ENCODE peak calls at places on chromosomes 16 and 17, in five cellular contexts. H is cardiac muscle cell; J is AG04450; X is Caco-2; C is CD4-positive, alpha-beta T cell. F is an unnamed sample.

GRCh38 chr16:1631230-1631629 is 19.1 kb downstream of the CRAMP1 start:
- DNase-seq in H (no peak), J (no peak), X (no peak), C (no peak), F (no peak)

GRCh38 chr17:48310748-48311213 is 119.2 kb downstream of the SKAP1 start:
- DNase-seq in H (no peak), J (no peak), X (peak; percentile 42), C (no peak), F (no peak)

GRCh38 chr16:29688172-29688571 is 9.2 kb downstream of the QPRT start:
- DNase-seq in H (no peak), J (no peak), X (no peak), C (no peak), F (no peak)

GRCh38 chr16:67441289-67441753 is 10.4 kb downstream of the HSD11B2 start:
- DNase-seq in H (no peak), J (no peak), X (no peak), C (no peak), F (no peak)

GRCh38 chr16:17345043-17345442 is 125.7 kb downstream of the XYLT1 start:
- DNase-seq in H (peak; percentile 39), J (peak; percentile 39), X (no peak), C (no peak), F (no peak)

GRCh38 chr17:2688351-2689342 is 22.9 kb downstream of the CLUH start:
- DNase-seq in H (no peak), J (no peak), X (peak; percentile 47), C (no peak), F (no peak)

GRCh38 chr17:15392326-15392739 is 50.9 kb upstream of the TEKT3 start:
- DNase-seq in H (peak; percentile 77), J (peak; percentile 76), X (no peak), C (no peak), F (no peak)

GRCh38 chr17:27845264-27846041 is 45.1 kb upstream of the NOS2 start:
- DNase-seq in H (no peak), J (no peak), X (peak; percentile 94), C (no peak), F (no peak)

GRCh38 chr17:19937522-19937921 is 40.1 kb downstream of the AKAP10 start:
- DNase-seq in H (peak; percentile 32), J (no peak), X (no peak), C (no peak), F (no peak)

GRCh38 chr16:1817716-1818115 is 8.9 kb downstream of the HAGH start:
- DNase-seq in H (no peak), J (no peak), X (no peak), C (no peak), F (no peak)

GRCh38 chr17:76441681-76442340 is 11.1 kb downstream of the UBE2O start:
- DNase-seq in H (no peak), J (no peak), X (no peak), C (no peak), F (no peak)

GRCh38 chr16:2738615-2739014 is 13.8 kb upstream of the SRRM2 start:
- DNase-seq in H (no peak), J (no peak), X (no peak), C (no peak), F (no peak)

GRCh38 chr16:67504190-67505021 is 21.1 kb upstream of the AGRP start:
- DNase-seq in H (no peak), J (no peak), X (no peak), C (peak; percentile 17), F (no peak)

GRCh38 chr16:27543801-27544200 is 5.9 kb downstream of the GTF3C1 start:
- DNase-seq in H (no peak), J (no peak), X (no peak), C (no peak), F (no peak)

GRCh38 chr17:28230011-28230410 is 89.0 kb upstream of the TMEM97 start:
- DNase-seq in H (no peak), J (no peak), X (no peak), C (no peak), F (no peak)

GRCh38 chr17:79871131-79871530 is 31.9 kb upstream of the CBX4 start:
- DNase-seq in H (no peak), J (no peak), X (no peak), C (no peak), F (no peak)

GRCh38 chr16:30351586-30352419 is 3.3 kb downstream of the CD2BP2 start:
- DNase-seq in H (peak; percentile 95), J (peak; percentile 75), X (no peak), C (no peak), F (no peak)

GRCh38 chr16:2842340-2843000 is 12.4 kb downstream of the ZG16B start:
- DNase-seq in H (peak; percentile 54), J (no peak), X (no peak), C (peak; percentile 36), F (peak; percentile 36)

GRCh38 chr16:23947838-23948237 is 112.1 kb downstream of the PRKCB start:
- DNase-seq in H (no peak), J (no peak), X (no peak), C (no peak), F (no peak)

GRCh38 chr16:4402439-4403132 is 13.8 kb downstream of the CORO7 start:
- DNase-seq in H (peak; percentile 86), J (peak; percentile 37), X (peak; percentile 68), C (peak; percentile 47), F (peak; percentile 54)

GRCh38 chr17:66667491-66668030 is 167.4 kb upstream of the CACNG5 start:
- DNase-seq in H (no peak), J (no peak), X (no peak), C (peak; percentile 29), F (no peak)

GRCh38 chr17:17151962-17152361 is 54.2 kb downstream of the PLD6 start:
- DNase-seq in H (peak; percentile 94), J (peak; percentile 72), X (no peak), C (no peak), F (no peak)

GRCh38 chr16:11586856-11587642 is at the start of gene LITAF:
- DNase-seq in H (peak; percentile 64), J (no peak), X (peak; percentile 53), C (peak; percentile 36), F (peak; percentile 23)

GRCh38 chr17:13558588-13558987 is 43.1 kb downstream of the HS3ST3A1 start:
- DNase-seq in H (no peak), J (no peak), X (no peak), C (no peak), F (no peak)

GRCh38 chr17:49229805-49230600 is 584 bp downstream of the PHOSPHO1 start:
- DNase-seq in H (no peak), J (no peak), X (no peak), C (no peak), F (no peak)

GRCh38 chr17:28404812-28405570 is 1.0 kb downstream of the SLC46A1 start:
- DNase-seq in H (no peak), J (no peak), X (no peak), C (no peak), F (no peak)

GRCh38 chr16:65769055-65769465 is 597.4 kb upstream of the CDH5 start:
- DNase-seq in H (peak; percentile 87), J (no peak), X (peak; percentile 76), C (no peak), F (no peak)

GRCh38 chr17:5702951-5703510 is 118.7 kb upstream of the NLRP1 start:
- DNase-seq in H (no peak), J (no peak), X (no peak), C (no peak), F (no peak)

GRCh38 chr17:74008196-74008595 is 195.3 kb upstream of the RPL38 start:
- DNase-seq in H (peak; percentile 9), J (no peak), X (no peak), C (no peak), F (no peak)

DNA sequence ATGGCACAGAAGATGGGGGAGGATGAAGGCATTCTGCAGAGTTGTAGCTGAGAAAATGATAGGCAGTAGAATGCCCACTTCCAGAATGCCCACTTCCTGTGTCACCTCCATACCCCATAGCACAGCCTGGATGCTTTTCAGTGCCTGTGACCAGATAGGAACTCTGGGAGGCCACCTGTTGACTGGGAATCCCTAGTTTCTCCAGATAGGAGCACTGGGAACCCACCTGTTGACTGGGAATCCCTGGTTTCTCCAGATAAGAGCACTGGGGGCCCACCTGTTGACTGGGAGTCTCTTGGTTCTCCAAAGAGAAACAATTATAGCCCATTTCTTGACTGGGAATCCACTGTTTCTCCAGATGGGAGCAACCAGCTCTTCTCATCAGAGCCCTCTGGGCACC is 11.6 kb downstream of the CPHXL start:
- DNase-seq in H (no peak), J (no peak), X (no peak), C (no peak), F (no peak)
- H3K9me3 ChIP-seq in H (no peaks in the 10 kb centered on the region), J (peaks cover 2% of the 10 kb centered on the region), X (no peaks in the 10 kb centered on the region), C (peaks cover 11% of the 10 kb centered on the region), F (no peaks in the 10 kb centered on the region)

GRCh38 chr16:80954985-80955384 is 51.7 kb downstream of the CMC2 start:
- DNase-seq in H (no peak), J (no peak), X (no peak), C (no peak), F (no peak)

GRCh38 chr16:80962879-80963278 is 43.8 kb downstream of the CMC2 start:
- DNase-seq in H (no peak), J (no peak), X (no peak), C (no peak), F (no peak)

GRCh38 chr16:80958284-80958683 is 48.4 kb downstream of the CMC2 start:
- DNase-seq in H (no peak), J (no peak), X (no peak), C (no peak), F (no peak)
- H3K9me3 ChIP-seq in H (no peaks in the 10 kb centered on the region), J (no peaks in the 10 kb centered on the region), X (peaks cover 23% of the 10 kb centered on the region), C (peaks cover 29% of the 10 kb centered on the region), F (peaks cover 7% of the 10 kb centered on the region)

GRCh38 chr16:20510323-20510722 is 59.0 kb downstream of the ACSM2A start:
- DNase-seq in H (peak; percentile 12), J (no peak), X (no peak), C (no peak), F (no peak)

GRCh38 chr16:20504418-20504817 is 53.1 kb downstream of the ACSM2A start:
- DNase-seq in H (no peak), J (no peak), X (no peak), C (no peak), F (no peak)

DNA sequence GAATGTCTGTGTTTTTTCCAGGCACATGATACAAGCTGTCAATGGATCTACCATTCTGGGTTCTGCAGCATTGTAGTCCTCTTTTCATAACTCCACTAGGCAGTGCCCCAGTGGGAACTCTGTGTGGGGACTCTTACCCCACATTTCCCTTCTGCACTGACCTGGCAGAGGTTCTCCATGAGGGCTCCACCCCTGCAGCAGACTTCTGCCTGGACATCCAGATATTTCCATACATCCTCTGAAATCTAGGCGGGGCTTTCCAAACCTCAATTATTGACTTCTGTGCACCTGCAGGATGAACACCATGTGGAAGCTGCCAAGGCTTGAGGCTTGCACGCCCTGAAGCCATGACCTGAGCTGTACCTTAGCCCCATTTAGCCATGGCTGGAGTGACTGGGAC is 56.0 kb downstream of the ACSM2A start:
- DNase-seq in H (no peak), J (no peak), X (no peak), C (no peak), F (no peak)
- H3K9me3 ChIP-seq in H (no peaks in the 10 kb centered on the region), J (peaks cover 16% of the 10 kb centered on the region), X (peaks cover 11% of the 10 kb centered on the region), C (peaks cover 7% of the 10 kb centered on the region), F (no peaks in the 10 kb centered on the region)

DNA sequence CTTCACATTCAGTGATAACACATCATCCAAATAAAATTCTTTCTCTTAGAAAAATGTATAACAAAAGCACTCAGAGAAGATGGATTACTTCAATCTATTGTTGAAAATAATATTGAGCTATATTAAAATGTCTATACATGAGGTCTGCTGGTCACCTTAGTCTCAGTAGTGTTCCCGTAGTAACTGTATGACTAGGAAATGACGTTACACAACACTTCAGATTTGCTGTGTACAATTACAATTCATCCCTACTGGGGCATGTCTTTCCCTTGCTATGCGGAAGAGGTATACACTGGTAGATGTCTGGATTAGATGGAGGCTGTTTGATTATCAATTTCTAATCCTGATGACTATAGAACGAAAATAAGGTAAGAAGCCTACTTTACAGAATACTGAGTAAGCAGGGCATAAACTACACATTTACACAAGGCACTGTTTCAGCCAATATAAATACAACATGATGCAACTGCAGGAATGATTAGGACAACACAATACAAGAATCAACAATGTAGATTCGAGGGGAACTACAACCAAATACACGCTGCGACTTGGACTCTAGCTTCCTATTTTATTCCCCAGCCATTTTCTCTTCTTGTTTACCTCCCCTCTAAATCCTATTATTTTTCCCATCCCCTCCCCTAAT is 982.5 kb upstream of the CDH8 start:
- DNase-seq in H (no peak), J (no peak), X (no peak), C (no peak), F (no peak)
- H3K9me3 ChIP-seq in H (no peaks in the 10 kb centered on the region), J (no peaks in the 10 kb centered on the region), X (no peaks in the 10 kb centered on the region), C (peaks cover 5% of the 10 kb centered on the region), F (no peaks in the 10 kb centered on the region)